ENCODE peak calls at places on chromosomes 5 and 9, in four cellular contexts. J, O, F and L are unnamed samples. For H3K4me1 and H3K36me3, the result is how much of the 10 kb centered on the place peaks cover.

GRCh38 chr5:103259705-103260355 is 1.3 kb downstream of the MACIR start:
- DNase-seq in J (no peak), F (peak), O (no peak), L (peak)

GRCh38 chr9:122172131-122172530 is 12.4 kb downstream of the MORN5 start:
- DNase-seq in O (no peak), J (no peak), F (no peak), L (no peak)

GRCh38 chr5:23208959-23209431 is 298.4 kb upstream of the PRDM9 start:
- DNase-seq in F (peak), O (no peak), J (no peak), L (peak)

GRCh38 chr9:86407022-86407421 is 52.8 kb upstream of the TUT7 start:
- DNase-seq in J (no peak), O (no peak), F (no peak), L (peak)

GRCh38 chr9:107875571-107875980 is 386.0 kb upstream of the KLF4 start:
- DNase-seq in F (no peak), J (no peak), O (no peak), L (no peak)

GRCh38 chr5:133892306-133892705 is 76.1 kb downstream of the C5orf15 start:
- DNase-seq in J (no peak), O (no peak), F (no peak), L (no peak)

GRCh38 chr5:54388811-54389210 is 66.7 kb upstream of the HSPB3 start:
- DNase-seq in J (no peak), F (no peak), O (no peak), L (no peak)

GRCh38 chr9:34085581-34086500 is 37.2 kb upstream of the UBAP2 start:
- DNase-seq in O (no peak), J (no peak), F (peak), L (peak)

GRCh38 chr9:91211919-91212318 is 149.8 kb downstream of the AUH start:
- DNase-seq in O (no peak), F (no peak), J (no peak), L (no peak)

GRCh38 chr5:80220268-80220897 is 35.5 kb downstream of the SERINC5 start:
- DNase-seq in O (no peak), J (no peak), F (no peak), L (peak)

GRCh38 chr5:125326114-125326513 is 579.7 kb upstream of the ZNF608 start:
- DNase-seq in F (no peak), J (no peak), O (no peak), L (peak)

GRCh38 chr5:158500019-158500418 is 599.7 kb downstream of the EBF1 start:
- DNase-seq in J (no peak), O (no peak), F (no peak), L (no peak)

GRCh38 chr9:112489039-112489546 is 2.5 kb downstream of the KIAA1958 start:
- DNase-seq in O (no peak), J (no peak), F (no peak), L (peak)

GRCh38 chr5:132277971-132278964 is 15.9 kb upstream of the SLC22A4 start:
- DNase-seq in J (no peak), O (no peak), F (no peak), L (no peak)

GRCh38 chr5:121640298-121640697 is 211.4 kb upstream of the FTMT start:
- DNase-seq in F (no peak), O (no peak), J (peak), L (no peak)

GRCh38 chr9:96875460-96876142 is 21.3 kb upstream of the ZNF782 start:
- DNase-seq in J (peak), O (peak), F (peak), L (peak)

GRCh38 chr9:81002242-81002641 is 687.1 kb downstream of the TLE1 start:
- DNase-seq in O (peak), J (no peak), F (no peak), L (peak)

GRCh38 chr5:157740211-157740610 is 3.3 kb upstream of the LSM11 start:
- DNase-seq in F (no peak), J (no peak), O (no peak), L (peak)

GRCh38 chr5:126449751-126450271 is 26.6 kb downstream of the GRAMD2B start:
- DNase-seq in O (peak), F (no peak), J (no peak), L (peak)

GRCh38 chr5:56409331-56410190 is 176.4 kb upstream of the ANKRD55 start:
- DNase-seq in J (no peak), O (no peak), F (no peak), L (peak)

GRCh38 chr5:117103703-117104102 is 529.1 kb upstream of the SEMA6A start:
- DNase-seq in O (no peak), J (no peak), F (no peak), L (peak)

GRCh38 chr9:123000371-123001068 is 32.9 kb upstream of the GPR21 start:
- DNase-seq in O (no peak), F (no peak), J (no peak), L (no peak)

GRCh38 chr5:53825016-53825415 is 264.6 kb downstream of the NDUFS4 start:
- DNase-seq in F (no peak), O (no peak), J (no peak), L (no peak)

GRCh38 chr5:23977996-23978395 is 470.6 kb downstream of the PRDM9 start:
- DNase-seq in O (no peak), F (peak), J (no peak), L (peak)

GRCh38 chr5:136012041-136012804 is 16.6 kb upstream of the TGFBI start:
- DNase-seq in J (no peak), F (no peak), O (no peak), L (no peak)

GRCh38 chr5:98631311-98632054 is 142.0 kb upstream of the RGMB start:
- DNase-seq in J (no peak), F (no peak), O (no peak), L (no peak)

GRCh38 chr9:110426052-110426709 is 88.5 kb upstream of the TXNDC8 start:
- DNase-seq in O (no peak), J (no peak), F (no peak), L (no peak)

GRCh38 chr9:119412399-119412798 is 43.2 kb upstream of the BRINP1 start:
- DNase-seq in J (no peak), O (no peak), F (no peak), L (no peak)

GRCh38 chr5:96143450-96143849 is 181.8 kb upstream of the ELL2 start:
- DNase-seq in O (no peak), J (no peak), F (no peak), L (no peak)

GRCh38 chr9:31541626-31542025 is 842.8 kb upstream of the ACO1 start:
- DNase-seq in O (no peak), F (no peak), J (no peak), L (no peak)

GRCh38 chr9:135222991-135223760 is 135.7 kb downstream of the OLFM1 start:
- DNase-seq in J (peak), O (no peak), F (no peak), L (no peak)

GRCh38 chr9:122216798-122217418 is 11.8 kb downstream of the LHX6 start:
- DNase-seq in O (no peak), F (no peak), J (no peak), L (no peak)

DNA sequence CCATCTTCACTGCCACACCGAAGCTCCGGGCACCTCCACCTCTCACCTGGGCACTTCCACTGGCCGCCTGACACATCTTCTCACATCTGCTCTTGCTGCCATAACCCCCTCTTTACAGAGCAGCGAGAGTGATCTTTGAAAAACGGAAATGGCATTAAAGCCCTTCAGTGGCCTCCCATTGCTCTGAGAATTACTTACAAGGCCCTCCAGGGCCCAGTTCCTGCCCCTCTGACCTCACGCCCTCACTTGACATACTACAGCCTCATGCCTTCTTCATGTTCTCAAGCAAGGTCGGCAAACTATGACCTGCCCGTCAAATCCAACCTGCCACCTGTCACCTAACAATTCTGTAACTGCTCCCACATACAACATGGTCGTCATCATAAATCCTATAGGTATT is 187.3 kb downstream of the NR3C1 start:
- DNase-seq in J (no peak), O (no peak), F (no peak), L (no peak)
- H3K4me1 ChIP-seq in J (under half), O (under half), F (under half), L (under half)

DNA sequence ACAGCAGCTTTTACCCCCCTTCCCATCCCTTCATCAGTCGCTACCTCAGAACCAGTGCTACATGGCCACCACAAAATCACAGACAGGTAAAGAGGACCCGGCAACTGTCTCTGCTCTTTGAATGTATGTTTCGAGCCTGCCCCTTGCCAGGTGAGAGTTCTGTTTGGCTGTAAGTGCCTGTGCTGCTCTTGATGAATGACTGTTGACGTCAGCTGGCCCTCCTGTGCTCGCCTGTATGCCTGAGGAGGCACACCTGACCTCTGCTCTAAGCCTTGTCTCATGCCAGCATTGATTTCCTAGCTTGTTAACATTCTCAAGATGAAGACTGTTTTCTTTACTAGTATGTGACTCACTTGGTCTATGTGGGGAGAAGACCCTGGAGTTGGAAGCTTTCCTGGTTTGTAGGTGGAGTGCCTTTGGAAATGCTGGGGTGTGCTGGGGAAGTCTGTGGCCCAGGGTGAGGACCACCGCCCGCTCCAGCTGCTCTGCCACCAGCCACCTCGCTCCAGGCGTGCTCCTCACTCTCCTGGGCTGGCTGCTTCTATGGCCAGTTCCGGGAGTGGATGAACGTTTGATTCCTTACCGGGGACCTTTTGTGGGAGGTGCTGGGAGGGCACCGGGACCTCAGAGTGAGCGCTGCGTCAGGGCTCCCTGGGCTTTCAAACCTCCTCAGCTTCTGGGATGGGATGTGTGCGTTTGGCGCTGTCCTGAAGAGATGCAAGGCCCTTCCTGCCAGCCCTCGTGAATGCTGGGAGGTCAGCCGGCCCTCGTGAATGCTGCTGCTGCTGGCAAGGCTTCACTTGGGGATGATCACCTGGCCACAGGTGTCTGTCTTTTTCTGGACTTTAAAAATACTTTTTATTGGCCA is 109.9 kb downstream of the EHMT1 start:
- DNase-seq in O (no peak), J (no peak), F (no peak), L (no peak)
- H3K36me3 ChIP-seq in O (under half), J (under half), F (under half), L (half or more)

DNA sequence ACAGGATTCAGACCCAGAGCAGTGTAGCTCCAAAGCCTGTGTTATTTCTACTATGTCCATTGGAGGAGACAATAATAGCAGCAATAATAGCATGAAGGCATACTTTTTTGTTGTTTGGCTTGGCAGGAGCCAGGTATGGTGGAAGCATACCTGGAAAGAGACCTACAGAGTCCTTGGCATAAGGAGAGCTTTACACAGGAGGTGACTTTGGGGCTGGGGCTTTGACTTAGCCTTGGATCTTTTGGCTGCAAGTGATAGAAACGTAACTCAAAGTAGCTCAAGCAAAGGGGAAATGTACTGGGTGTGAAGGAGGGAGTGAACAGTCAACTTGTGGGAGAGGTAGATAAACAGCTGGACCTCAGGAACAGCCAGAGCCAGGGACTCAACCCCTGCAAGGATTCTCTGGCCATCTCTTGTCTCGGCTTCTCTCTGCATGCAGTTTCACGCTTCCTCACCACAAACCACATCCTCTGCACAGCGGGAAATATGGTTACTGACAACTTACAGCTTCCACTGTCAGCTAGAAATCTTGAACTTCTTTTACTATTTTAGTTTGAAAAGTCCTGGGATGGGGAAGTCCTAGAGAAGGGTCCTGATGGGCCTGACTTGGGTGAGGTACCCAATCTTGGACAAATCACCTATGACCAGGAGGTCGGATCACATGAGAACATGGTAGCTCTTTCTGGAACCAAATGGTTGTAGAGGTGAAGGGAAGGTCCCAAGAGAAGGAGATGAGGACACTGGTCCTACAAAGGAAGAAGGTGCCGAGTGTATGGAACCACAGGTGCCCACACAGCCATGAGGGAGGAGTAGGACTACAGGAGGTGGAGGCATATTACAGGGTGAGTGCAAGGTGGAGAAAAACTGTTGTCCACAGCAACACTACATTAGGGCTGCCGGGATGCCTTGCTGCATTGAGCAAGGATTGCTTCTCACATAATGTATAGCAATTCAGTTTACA is 47.0 kb upstream of the TGFBR1 start:
- DNase-seq in F (peak), J (no peak), O (peak), L (peak)
- H3K27ac ChIP-seq in F (no peak), J (no peak), O (peak), L (peak)

DNA sequence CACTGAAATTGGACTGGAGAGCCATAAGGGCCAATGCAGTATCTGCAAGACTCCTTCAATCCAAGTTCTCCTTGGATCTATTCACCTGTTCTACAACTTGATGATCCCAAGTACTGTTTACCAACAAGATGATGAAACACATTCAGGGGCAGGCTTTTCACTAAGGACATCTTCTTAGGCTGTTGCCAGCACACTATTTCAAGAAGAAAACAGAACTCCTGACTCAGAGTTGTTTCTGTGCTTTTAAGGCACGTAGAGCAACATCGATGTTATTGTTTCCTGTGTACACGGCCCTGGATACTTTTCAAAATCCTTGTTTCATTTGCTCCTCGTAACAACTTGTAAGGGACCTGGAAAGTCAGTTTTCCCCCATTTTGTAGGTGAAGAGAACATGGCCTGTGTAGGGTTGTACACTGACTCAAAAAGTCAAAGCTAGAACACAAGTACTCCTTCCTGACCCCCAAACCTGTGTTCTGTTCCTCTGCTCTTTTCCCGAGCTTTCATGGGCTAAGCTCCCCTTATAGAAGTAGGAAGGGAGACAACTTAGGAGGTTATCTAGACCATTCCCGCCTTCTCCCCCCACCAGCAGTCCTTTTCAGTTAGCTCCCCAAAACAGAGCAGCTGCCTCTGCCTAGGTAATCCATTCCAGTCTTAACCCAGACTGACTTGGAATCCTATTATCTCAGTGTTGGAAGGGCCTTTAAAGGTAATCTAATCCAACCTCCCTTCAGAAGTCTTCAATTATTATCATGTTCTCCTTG is 5.2 kb upstream of the MGAT1 start:
- DNase-seq in J (no peak), O (no peak), F (peak), L (no peak)
- H3K4me1 ChIP-seq in J (half or more), O (half or more), F (half or more), L (under half)

DNA sequence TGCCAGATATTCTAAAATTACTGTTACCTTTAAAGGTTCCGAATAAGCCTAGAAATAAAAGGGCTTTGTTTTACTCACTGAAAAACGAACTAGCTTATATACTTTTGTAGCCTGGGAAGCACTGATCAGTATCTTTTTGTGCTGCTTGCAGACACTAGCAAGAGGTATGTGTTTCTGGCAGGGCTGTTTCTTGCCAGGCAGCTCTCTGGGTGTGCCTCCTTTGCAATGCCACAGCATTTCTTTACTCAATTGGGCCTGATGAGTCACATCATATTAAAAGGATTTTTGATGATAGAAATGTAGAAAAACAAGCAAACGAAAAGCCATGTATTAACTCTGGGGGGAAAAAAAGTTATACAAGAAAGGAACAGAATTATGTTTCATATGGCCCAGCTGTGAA is 35.6 kb downstream of the CD180 start:
- DNase-seq in O (no peak), F (no peak), J (no peak), L (no peak)
- H3K36me3 ChIP-seq in O (under half), F (under half), J (half or more), L (under half)

GRCh38 chr9:70561805-70562395 is 147.4 kb upstream of the KLF9 start:
- DNase-seq in O (no peak), J (no peak), F (no peak), L (no peak)

GRCh38 chr9:70563437-70564204 is 149.2 kb upstream of the KLF9 start:
- DNase-seq in O (peak), F (peak), J (no peak), L (no peak)

GRCh38 chr9:70559102-70559501 is 144.6 kb upstream of the KLF9 start:
- DNase-seq in O (no peak), F (no peak), J (no peak), L (no peak)

GRCh38 chr9:70563010-70563409 is 148.6 kb upstream of the KLF9 start:
- DNase-seq in O (no peak), J (no peak), F (no peak), L (no peak)

DNA sequence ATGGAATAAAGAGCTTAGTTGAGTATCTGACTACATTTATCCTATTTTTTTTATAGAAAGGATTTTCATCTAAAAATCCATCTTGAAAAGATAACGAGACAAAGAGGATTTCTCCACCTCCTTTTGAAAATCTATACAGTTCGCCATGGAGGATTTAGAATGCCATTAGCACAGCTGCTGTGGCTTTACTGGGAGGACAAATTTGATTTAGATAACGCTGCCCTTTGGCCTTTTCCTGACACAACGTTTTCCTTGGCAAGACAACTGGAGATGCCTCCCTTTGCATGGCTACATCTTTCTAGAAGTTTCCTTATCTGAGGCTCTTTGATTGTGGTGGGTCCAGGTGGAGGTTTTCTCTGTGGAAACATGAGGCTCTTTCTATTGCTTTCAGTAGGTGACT is 146.7 kb upstream of the KLF9 start:
- DNase-seq in F (no peak), J (no peak), O (no peak), L (peak)
- H3K27ac ChIP-seq in F (no peak), J (no peak), O (no peak), L (peak)